ENCODE peak calls at places on chromosomes 16 and 17, in ten cellular contexts. One of them, this sample, is unnamed.

GRCh38 chr16:20939599-20939998 is 39.0 kb downstream of the LYRM1 start:
- DNase-seq in breast epithelium: no peak
- DNase-seq in fibroblast of mammary gland: no peak
- DNase-seq in fibroblast of lung: no peak
- DNase-seq in heart right ventricle: no peak
- DNase-seq in coronary artery: no peak
- DNase-seq in hepatocyte: no peak
- DNase-seq in kidney epithelial cell: no peak
- DNase-seq in choroid plexus epithelial cell: no peak
- DNase-seq in fibroblast of pulmonary artery: no peak
- DNase-seq in this sample: no peak

GRCh38 chr17:70608957-70609356 is 439.6 kb downstream of the KCNJ2 start:
- DNase-seq in fibroblast of mammary gland: no peak
- DNase-seq in heart right ventricle: no peak
- DNase-seq in breast epithelium: no peak
- DNase-seq in fibroblast of pulmonary artery: no peak
- DNase-seq in hepatocyte: no peak
- DNase-seq in kidney epithelial cell: no peak
- DNase-seq in fibroblast of lung: no peak
- DNase-seq in choroid plexus epithelial cell: no peak
- DNase-seq in coronary artery: no peak
- DNase-seq in this sample: no peak

GRCh38 chr16:87458424-87458915 is 34.4 kb downstream of the ZCCHC14 start:
- DNase-seq in hepatocyte: no peak
- DNase-seq in breast epithelium: no peak
- DNase-seq in heart right ventricle: no peak
- DNase-seq in kidney epithelial cell: no peak
- DNase-seq in choroid plexus epithelial cell: no peak
- DNase-seq in fibroblast of lung: peak; percentile 13
- DNase-seq in fibroblast of pulmonary artery: no peak
- DNase-seq in fibroblast of mammary gland: no peak
- DNase-seq in coronary artery: no peak
- DNase-seq in this sample: no peak

GRCh38 chr16:1131378-1131994 is 21.4 kb upstream of the CACNA1H start:
- DNase-seq in fibroblast of pulmonary artery: no peak
- DNase-seq in hepatocyte: no peak
- DNase-seq in fibroblast of mammary gland: no peak
- DNase-seq in coronary artery: no peak
- DNase-seq in fibroblast of lung: no peak
- DNase-seq in breast epithelium: no peak
- DNase-seq in kidney epithelial cell: no peak
- DNase-seq in choroid plexus epithelial cell: no peak
- DNase-seq in heart right ventricle: no peak
- DNase-seq in this sample: no peak

GRCh38 chr16:5349661-5350060 is 252.1 kb upstream of the EEF2KMT start:
- DNase-seq in choroid plexus epithelial cell: no peak
- DNase-seq in coronary artery: no peak
- DNase-seq in fibroblast of mammary gland: no peak
- DNase-seq in fibroblast of lung: no peak
- DNase-seq in breast epithelium: no peak
- DNase-seq in heart right ventricle: no peak
- DNase-seq in fibroblast of pulmonary artery: no peak
- DNase-seq in kidney epithelial cell: no peak
- DNase-seq in hepatocyte: no peak
- DNase-seq in this sample: no peak

GRCh38 chr17:48123776-48124388 is 16.3 kb downstream of the SNX11 start:
- DNase-seq in kidney epithelial cell: no peak
- DNase-seq in fibroblast of mammary gland: no peak
- DNase-seq in fibroblast of lung: no peak
- DNase-seq in coronary artery: no peak
- DNase-seq in fibroblast of pulmonary artery: no peak
- DNase-seq in breast epithelium: no peak
- DNase-seq in heart right ventricle: no peak
- DNase-seq in choroid plexus epithelial cell: no peak
- DNase-seq in hepatocyte: no peak
- DNase-seq in this sample: no peak

GRCh38 chr16:28090646-28091377 is 27.3 kb upstream of the GSG1L start:
- DNase-seq in hepatocyte: no peak
- DNase-seq in fibroblast of lung: peak; percentile 70
- DNase-seq in heart right ventricle: no peak
- DNase-seq in fibroblast of pulmonary artery: peak; percentile 6
- DNase-seq in choroid plexus epithelial cell: peak; percentile 28
- DNase-seq in breast epithelium: no peak
- DNase-seq in coronary artery: no peak
- DNase-seq in fibroblast of mammary gland: peak; percentile 45
- DNase-seq in kidney epithelial cell: peak; percentile 41
- DNase-seq in this sample: no peak

GRCh38 chr17:64502809-64503208 is 3.3 kb downstream of the DDX5 start:
- DNase-seq in hepatocyte: no peak
- DNase-seq in choroid plexus epithelial cell: peak; percentile 68
- DNase-seq in fibroblast of pulmonary artery: no peak
- DNase-seq in kidney epithelial cell: no peak
- DNase-seq in heart right ventricle: no peak
- DNase-seq in fibroblast of mammary gland: no peak
- DNase-seq in breast epithelium: no peak
- DNase-seq in coronary artery: no peak
- DNase-seq in fibroblast of lung: peak; percentile 59
- DNase-seq in this sample: no peak

GRCh38 chr17:63688396-63689020 is 11.4 kb downstream of the LIMD2 start:
- DNase-seq in choroid plexus epithelial cell: no peak
- DNase-seq in kidney epithelial cell: no peak
- DNase-seq in hepatocyte: no peak
- DNase-seq in fibroblast of lung: no peak
- DNase-seq in fibroblast of mammary gland: no peak
- DNase-seq in coronary artery: no peak
- DNase-seq in fibroblast of pulmonary artery: no peak
- DNase-seq in breast epithelium: no peak
- DNase-seq in heart right ventricle: no peak
- DNase-seq in this sample: no peak

DNA sequence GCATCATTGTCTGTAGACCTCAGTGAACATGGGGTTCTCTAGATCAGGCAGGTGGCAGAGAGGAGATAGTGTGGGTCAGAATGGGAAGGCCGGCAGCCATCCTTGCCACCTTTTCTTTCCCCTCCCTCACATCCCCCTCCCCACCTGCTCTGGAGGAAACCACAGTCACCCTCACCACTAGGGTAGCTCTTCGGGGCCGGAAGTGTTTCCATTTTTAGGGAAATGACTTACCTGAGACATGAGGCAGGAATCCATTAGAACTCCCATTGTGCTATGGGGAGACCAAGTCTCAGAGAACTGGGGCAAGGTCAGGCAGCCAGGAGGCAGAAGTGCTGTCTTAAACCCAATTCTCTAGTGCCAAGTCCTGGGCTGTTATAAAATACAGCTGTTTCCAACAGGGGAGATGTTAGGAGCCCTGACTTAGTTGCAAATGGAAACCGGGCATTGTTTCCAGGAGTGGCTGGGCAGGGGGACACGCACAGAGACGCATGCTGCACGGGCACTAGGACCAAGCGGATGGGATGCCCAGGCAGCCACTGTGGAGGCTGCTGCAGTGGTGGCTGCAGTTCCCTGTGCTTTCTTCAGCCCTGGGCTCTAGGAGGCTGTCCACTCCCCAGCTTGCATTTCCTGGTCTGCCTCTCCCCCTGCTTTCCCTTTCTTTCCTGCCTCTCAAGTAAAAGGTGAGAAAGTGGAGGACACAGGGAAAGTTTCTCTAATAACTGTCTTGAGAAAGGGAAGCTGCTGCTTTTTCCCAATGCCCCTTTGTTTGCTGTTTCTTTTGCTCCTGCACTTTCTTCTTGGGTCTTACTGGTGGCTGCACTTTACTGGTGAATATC is 2.8 kb downstream of the HAS3 start:
- DNase-seq in choroid plexus epithelial cell: no peak
- DNase-seq in fibroblast of lung: no peak
- DNase-seq in kidney epithelial cell: no peak
- DNase-seq in fibroblast of mammary gland: no peak
- DNase-seq in heart right ventricle: no peak
- DNase-seq in coronary artery: no peak
- DNase-seq in breast epithelium: no peak
- DNase-seq in hepatocyte: no peak
- DNase-seq in fibroblast of pulmonary artery: no peak
- DNase-seq in this sample: no peak
- H3K4me3 ChIP-seq in choroid plexus epithelial cell: no peak overlapping the region
- H3K4me3 ChIP-seq in fibroblast of lung: no peak overlapping the region
- H3K4me3 ChIP-seq in kidney epithelial cell: peak overlapping the region; percentile 69
- H3K4me3 ChIP-seq in fibroblast of mammary gland: no peak overlapping the region
- H3K4me3 ChIP-seq in heart right ventricle: peak overlapping the region; percentile 64
- H3K4me3 ChIP-seq in coronary artery: peak overlapping the region; percentile 65
- H3K4me3 ChIP-seq in breast epithelium: no peak overlapping the region
- H3K4me3 ChIP-seq in hepatocyte: no peak overlapping the region
- H3K4me3 ChIP-seq in fibroblast of pulmonary artery: no peak overlapping the region
- H3K4me3 ChIP-seq in this sample: no peak overlapping the region

GRCh38 chr16:84503751-84504395 is 586 bp downstream of the MEAK7 start:
- DNase-seq in fibroblast of pulmonary artery: no peak
- DNase-seq in heart right ventricle: no peak
- DNase-seq in kidney epithelial cell: no peak
- DNase-seq in coronary artery: no peak
- DNase-seq in fibroblast of lung: peak; percentile 56
- DNase-seq in breast epithelium: no peak
- DNase-seq in fibroblast of mammary gland: peak; percentile 43
- DNase-seq in choroid plexus epithelial cell: no peak
- DNase-seq in hepatocyte: peak; percentile 48
- DNase-seq in this sample: no peak

GRCh38 chr16:84502581-84502980 is 1.9 kb downstream of the MEAK7 start:
- DNase-seq in choroid plexus epithelial cell: no peak
- DNase-seq in coronary artery: no peak
- DNase-seq in fibroblast of pulmonary artery: no peak
- DNase-seq in hepatocyte: peak; percentile 2
- DNase-seq in fibroblast of lung: peak; percentile 38
- DNase-seq in breast epithelium: no peak
- DNase-seq in fibroblast of mammary gland: peak; percentile 41
- DNase-seq in kidney epithelial cell: no peak
- DNase-seq in heart right ventricle: no peak
- DNase-seq in this sample: no peak

GRCh38 chr16:84505249-84506156 is 1.0 kb upstream of the MEAK7 start:
- DNase-seq in hepatocyte: no peak
- DNase-seq in choroid plexus epithelial cell: no peak
- DNase-seq in heart right ventricle: no peak
- DNase-seq in breast epithelium: no peak
- DNase-seq in kidney epithelial cell: no peak
- DNase-seq in fibroblast of lung: no peak
- DNase-seq in fibroblast of pulmonary artery: no peak
- DNase-seq in coronary artery: no peak
- DNase-seq in fibroblast of mammary gland: no peak
- DNase-seq in this sample: no peak

GRCh38 chr16:84502075-84502474 is 2.4 kb downstream of the MEAK7 start:
- DNase-seq in breast epithelium: peak; percentile 81
- DNase-seq in fibroblast of pulmonary artery: no peak
- DNase-seq in kidney epithelial cell: no peak
- DNase-seq in heart right ventricle: no peak
- DNase-seq in choroid plexus epithelial cell: no peak
- DNase-seq in fibroblast of mammary gland: no peak
- DNase-seq in hepatocyte: peak; percentile 2
- DNase-seq in fibroblast of lung: no peak
- DNase-seq in coronary artery: no peak
- DNase-seq in this sample: no peak

DNA sequence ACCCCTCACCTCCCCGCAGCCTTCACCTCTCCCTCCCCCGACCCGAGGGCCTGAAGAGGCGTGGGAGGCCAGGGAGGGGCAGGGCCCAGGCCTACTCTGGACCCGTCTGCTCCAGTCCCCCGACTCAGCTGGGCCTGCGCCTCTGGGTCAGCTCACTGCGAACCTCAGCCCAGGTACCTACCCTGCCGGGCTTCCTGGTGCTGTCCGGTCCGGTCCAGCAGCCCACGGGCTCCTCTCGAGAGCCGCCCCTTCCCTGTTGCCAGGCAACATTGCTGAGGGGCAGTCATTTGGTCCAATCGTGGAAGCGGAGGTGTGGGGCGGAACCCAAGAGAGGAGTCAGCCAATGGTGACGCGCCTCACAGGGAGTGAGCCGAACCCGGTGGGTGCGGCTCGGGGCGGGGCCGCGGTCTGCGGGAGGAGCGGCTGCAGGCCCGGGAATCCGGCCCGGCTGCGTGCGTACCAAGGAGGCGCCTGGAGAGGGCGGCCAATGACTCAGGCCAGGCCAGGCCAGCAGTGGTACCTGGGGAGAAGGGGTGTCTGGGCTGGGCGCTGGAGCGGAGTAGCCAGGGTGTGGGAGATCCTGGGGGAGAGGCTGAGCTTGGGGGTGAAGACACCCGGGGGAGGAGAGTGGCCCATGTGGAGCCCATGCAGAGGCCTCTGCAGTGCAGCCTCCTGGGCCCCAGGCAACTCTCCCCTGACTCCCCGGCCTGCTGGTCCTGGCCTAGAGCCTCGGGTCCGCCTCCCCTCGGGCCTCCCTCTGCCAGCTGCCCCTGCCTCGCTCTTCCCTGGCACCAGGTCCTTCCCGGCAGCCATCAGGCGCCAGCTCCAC is at the start of gene MEAK7:
- DNase-seq in fibroblast of mammary gland: peak; percentile 97
- DNase-seq in coronary artery: peak; percentile 100
- DNase-seq in choroid plexus epithelial cell: peak; percentile 99
- DNase-seq in breast epithelium: peak; percentile 99
- DNase-seq in hepatocyte: peak; percentile 99
- DNase-seq in heart right ventricle: peak; percentile 99
- DNase-seq in fibroblast of pulmonary artery: peak; percentile 98
- DNase-seq in fibroblast of lung: peak; percentile 98
- DNase-seq in kidney epithelial cell: peak; percentile 84
- DNase-seq in this sample: peak; percentile 93
- TF ChIP-seq CTCF in fibroblast of mammary gland: no peak
- TF ChIP-seq CTCF in coronary artery: no peak
- TF ChIP-seq CTCF in choroid plexus epithelial cell: no peak
- TF ChIP-seq CTCF in breast epithelium: no peak
- TF ChIP-seq CTCF in hepatocyte: no peak
- TF ChIP-seq CTCF in heart right ventricle: no peak
- TF ChIP-seq CTCF in fibroblast of pulmonary artery: no peak
- TF ChIP-seq CTCF in fibroblast of lung: no peak
- TF ChIP-seq CTCF in kidney epithelial cell: no peak
- TF ChIP-seq CTCF in this sample: no peak

GRCh38 chr17:44137891-44138709 is 3.6 kb upstream of the HROB start:
- DNase-seq in fibroblast of lung: peak; percentile 99
- DNase-seq in hepatocyte: peak; percentile 97
- DNase-seq in fibroblast of mammary gland: peak; percentile 100
- DNase-seq in choroid plexus epithelial cell: peak; percentile 100
- DNase-seq in fibroblast of pulmonary artery: peak; percentile 99
- DNase-seq in coronary artery: peak; percentile 98
- DNase-seq in breast epithelium: peak; percentile 72
- DNase-seq in kidney epithelial cell: peak; percentile 98
- DNase-seq in heart right ventricle: peak; percentile 69
- DNase-seq in this sample: peak; percentile 97
- H3K4me3 ChIP-seq in fibroblast of lung: no peak overlapping the region
- H3K4me3 ChIP-seq in hepatocyte: no peak overlapping the region
- H3K4me3 ChIP-seq in fibroblast of mammary gland: peak overlapping the region; percentile 28
- H3K4me3 ChIP-seq in choroid plexus epithelial cell: peak overlapping the region; percentile 36
- H3K4me3 ChIP-seq in fibroblast of pulmonary artery: peak overlapping the region; percentile 33
- H3K4me3 ChIP-seq in coronary artery: peak overlapping the region; percentile 43
- H3K4me3 ChIP-seq in breast epithelium: peak overlapping the region; percentile 22
- H3K4me3 ChIP-seq in kidney epithelial cell: no peak overlapping the region
- H3K4me3 ChIP-seq in heart right ventricle: no peak overlapping the region
- H3K4me3 ChIP-seq in this sample: peak overlapping the region; percentile 36

DNA sequence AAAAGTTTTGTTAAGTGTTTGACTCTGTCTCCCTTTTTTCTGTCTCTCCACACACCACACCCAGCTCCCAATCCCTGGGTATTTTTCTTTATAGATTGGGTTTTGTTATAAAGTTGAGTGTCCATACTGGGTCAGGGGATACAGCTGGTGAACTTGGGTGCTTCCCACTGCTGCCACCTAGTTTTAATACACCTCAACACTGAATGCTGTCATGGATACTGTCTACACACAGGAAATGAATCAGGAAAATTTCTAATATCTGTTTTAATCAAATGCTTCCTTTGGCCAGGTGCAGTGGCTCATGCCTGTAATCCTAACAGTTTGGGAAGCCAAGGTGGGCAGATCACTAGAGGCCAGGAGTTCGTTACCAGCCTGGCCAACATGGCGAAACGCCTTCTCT is 5.3 kb upstream of the TAOK1 start:
- DNase-seq in coronary artery: no peak
- DNase-seq in heart right ventricle: no peak
- DNase-seq in fibroblast of lung: no peak
- DNase-seq in fibroblast of mammary gland: no peak
- DNase-seq in choroid plexus epithelial cell: peak; percentile 30
- DNase-seq in fibroblast of pulmonary artery: no peak
- DNase-seq in hepatocyte: no peak
- DNase-seq in breast epithelium: no peak
- DNase-seq in kidney epithelial cell: no peak
- DNase-seq in this sample: no peak
- TF ChIP-seq CTCF in coronary artery: no peak
- TF ChIP-seq CTCF in heart right ventricle: no peak
- TF ChIP-seq CTCF in fibroblast of lung: no peak
- TF ChIP-seq CTCF in fibroblast of mammary gland: no peak
- TF ChIP-seq CTCF in choroid plexus epithelial cell: no peak
- TF ChIP-seq CTCF in fibroblast of pulmonary artery: no peak
- TF ChIP-seq CTCF in hepatocyte: no peak
- TF ChIP-seq CTCF in breast epithelium: no peak
- TF ChIP-seq CTCF in kidney epithelial cell: no peak
- TF ChIP-seq CTCF in this sample: no peak